ENCODE peak calls at places on chromosomes 3 and 15, in four cellular contexts. K is body of pancreas, R is A549, F is Peyer's patch. H is an unnamed sample. For H3K4me1, the result is how much of the 10 kb centered on the place peaks cover.

GRCh38 chr3:38536686-38537085 is 40.5 kb downstream of the EXOG start:
- DNase-seq in F (no peak), R (no peak), K (no peak), H (no peak)

GRCh38 chr15:62972814-62973213 is 69.7 kb upstream of the TPM1 start:
- DNase-seq in K (no peak), R (peak), F (no peak), H (no peak)

GRCh38 chr3:41045491-41045890 is 153.8 kb upstream of the CTNNB1 start:
- DNase-seq in K (no peak), R (no peak), F (no peak), H (no peak)

GRCh38 chr3:27426926-27427325 is 57.3 kb downstream of the SLC4A7 start:
- DNase-seq in K (no peak), R (no peak), F (no peak), H (no peak)

GRCh38 chr15:34039506-34040123 is 611 bp upstream of the AVEN start:
- DNase-seq in F (no peak), R (no peak), K (no peak), H (no peak)

GRCh38 chr3:167854846-167855245 is 119.3 kb downstream of the SERPINI1 start:
- DNase-seq in R (no peak), K (no peak), F (no peak), H (no peak)

GRCh38 chr3:150414989-150415388 is 6.9 kb downstream of the TSC22D2 start:
- DNase-seq in F (no peak), R (no peak), K (no peak), H (no peak)

GRCh38 chr3:87491843-87492242 is 215.5 kb upstream of the POU1F1 start:
- DNase-seq in F (no peak), R (no peak), K (no peak), H (no peak)

GRCh38 chr15:42081463-42081830 is 12.9 kb downstream of the PLA2G4D start:
- DNase-seq in K (no peak), F (no peak), R (no peak), H (peak)

GRCh38 chr3:129116482-129116946 is 5.1 kb downstream of the RAB43 start:
- DNase-seq in R (no peak), K (no peak), F (no peak), H (no peak)

GRCh38 chr15:52680041-52680391 is 828 bp upstream of the ATOSA start:
- DNase-seq in R (peak), K (no peak), F (no peak), H (no peak)

GRCh38 chr3:133540896-133541674 is 32.4 kb upstream of the CDV3 start:
- DNase-seq in K (no peak), F (peak), R (peak), H (no peak)

GRCh38 chr3:50008931-50009330 is 69.0 kb downstream of the RBM6 start:
- DNase-seq in K (no peak), F (no peak), R (peak), H (no peak)

GRCh38 chr3:24763421-24763820 is 268.8 kb upstream of the THRB start:
- DNase-seq in K (no peak), F (no peak), R (no peak), H (no peak)

GRCh38 chr3:195847061-195847950 is 35.6 kb upstream of the MUC4 start:
- DNase-seq in F (no peak), R (peak), K (no peak), H (no peak)

GRCh38 chr3:173109143-173109542 is 31.9 kb downstream of the SPATA16 start:
- DNase-seq in K (no peak), F (no peak), R (no peak), H (no peak)

GRCh38 chr15:65377105-65377975 is 462 bp downstream of the IGDCC3 start:
- DNase-seq in F (no peak), R (peak), K (no peak), H (no peak)

GRCh38 chr3:101643861-101644613 is 32.9 kb downstream of the ZBTB11 start:
- DNase-seq in F (no peak), K (no peak), R (peak), H (no peak)

GRCh38 chr15:55349282-55349681 is 30.3 kb downstream of the PIGB start:
- DNase-seq in K (no peak), R (no peak), F (no peak), H (no peak)

GRCh38 chr15:55168350-55168974 is 28.3 kb downstream of the RSL24D1 start:
- DNase-seq in R (peak), K (peak), F (peak), H (no peak)

GRCh38 chr3:110343945-110344344 is 727.7 kb upstream of the NECTIN3 start:
- DNase-seq in R (peak), F (no peak), K (no peak), H (no peak)

GRCh38 chr3:65830948-65831732 is 207.6 kb downstream of the MAGI1 start:
- DNase-seq in R (no peak), F (no peak), K (no peak), H (no peak)

GRCh38 chr3:163785693-163786092 is 1292.6 kb downstream of the SI start:
- DNase-seq in R (peak), K (no peak), F (no peak), H (no peak)

GRCh38 chr3:158094235-158094916 is 11.8 kb downstream of the SHOX2 start:
- DNase-seq in R (no peak), F (no peak), K (no peak), H (no peak)

GRCh38 chr3:1348547-1348946 is 255.7 kb downstream of the CNTN6 start:
- DNase-seq in R (no peak), K (no peak), F (no peak), H (no peak)

GRCh38 chr3:53485675-53486365 is 8.6 kb upstream of the CACNA1D start:
- DNase-seq in F (no peak), R (peak), K (no peak), H (no peak)

GRCh38 chr15:101169457-101170071 is 82.3 kb downstream of the CHSY1 start:
- DNase-seq in R (no peak), F (peak), K (no peak), H (no peak)

GRCh38 chr3:189369636-189370035 is 197.9 kb downstream of the TPRG1 start:
- DNase-seq in F (no peak), K (no peak), R (no peak), H (no peak)

GRCh38 chr3:108222813-108223307 is 636 bp upstream of the IFT57 start:
- DNase-seq in K (no peak), R (no peak), F (no peak), H (no peak)

GRCh38 chr15:87591042-87591441 is 665.5 kb downstream of the NTRK3 start:
- DNase-seq in R (no peak), K (no peak), F (no peak), H (no peak)

GRCh38 chr3:168094877-168095610 is 680 bp downstream of the GOLIM4 start:
- DNase-seq in K (peak), R (peak), F (peak), H (no peak)

GRCh38 chr3:182967218-182968204 is 12.8 kb downstream of the DCUN1D1 start:
- DNase-seq in K (no peak), F (no peak), R (no peak), H (no peak)

GRCh38 chr3:193852901-193853300 is 259.9 kb downstream of the OPA1 start:
- DNase-seq in K (no peak), F (no peak), R (no peak), H (no peak)

GRCh38 chr15:42575188-42576039 is at the start of gene STARD9:
- DNase-seq in K (peak), R (peak), F (peak), H (peak)

GRCh38 chr3:152021951-152022461 is 148.6 kb downstream of the SUCNR1 start:
- DNase-seq in K (no peak), F (no peak), R (peak), H (no peak)

GRCh38 chr15:90142216-90143175 is 40.2 kb upstream of the IDH2 start:
- DNase-seq in F (no peak), K (no peak), R (no peak), H (no peak)

GRCh38 chr15:40405501-40406381 is at the start of gene IVD:
- DNase-seq in K (peak), R (peak), F (peak), H (peak)
- TF ChIP-seq POLR2A in K (peak), R (peak), F (peak), H (peak)

DNA sequence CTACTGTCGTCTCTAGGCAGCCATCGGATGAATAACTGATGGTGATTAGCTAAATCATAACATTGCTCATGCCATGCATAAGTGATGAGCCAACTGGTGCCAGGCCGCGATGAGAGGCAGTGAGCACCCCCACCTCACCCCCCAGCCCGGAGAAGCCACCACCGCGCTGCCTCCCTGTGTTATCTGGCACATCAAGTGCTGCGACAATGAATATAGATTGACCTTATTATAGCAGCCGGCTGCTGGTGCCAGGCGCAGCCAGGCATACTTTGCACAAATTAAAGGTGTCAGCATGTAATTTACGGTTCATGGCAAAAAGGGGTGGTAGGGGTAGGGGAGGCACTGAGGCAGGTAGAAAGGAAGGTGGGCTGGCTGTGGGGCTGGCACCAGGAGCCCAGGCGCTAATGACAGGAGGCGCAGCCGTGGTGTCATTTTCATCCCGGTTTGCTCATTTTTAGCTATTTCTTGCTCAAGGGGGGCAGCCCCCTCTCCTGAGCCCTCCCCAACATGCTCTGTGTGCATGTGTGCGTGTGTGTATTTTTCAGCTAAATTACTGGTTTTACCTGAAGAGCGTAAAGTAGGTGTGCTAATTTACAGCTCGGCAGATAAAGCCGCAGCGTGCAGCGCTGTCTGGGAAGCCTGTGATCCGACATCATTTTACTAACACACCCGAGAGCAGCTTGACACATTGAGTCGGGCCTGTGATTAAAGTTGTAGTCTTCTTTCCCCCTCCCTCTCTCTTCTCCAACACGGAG is 212.1 kb downstream of the RPLP1 start:
- DNase-seq in R (no peak), K (no peak), F (no peak), H (no peak)
- H3K27ac ChIP-seq in R (no peak), K (no peak), F (no peak), H (no peak)

GRCh38 chr3:114205541-114205940 is 26.7 kb upstream of the DRD3 start:
- DNase-seq in R (no peak), F (no peak), K (no peak), H (no peak)
- H3K4me1 ChIP-seq in R (under half), F (under half), K (under half), H (under half)

GRCh38 chr3:48636149-48636548 is 888 bp upstream of the SLC26A6 start:
- DNase-seq in K (no peak), F (no peak), R (no peak), H (no peak)

GRCh38 chr3:48633256-48633655 is 2.0 kb downstream of the SLC26A6 start:
- DNase-seq in R (no peak), F (no peak), K (no peak), H (no peak)

GRCh38 chr3:48633743-48634142 is 1.5 kb downstream of the SLC26A6 start:
- DNase-seq in R (no peak), F (no peak), K (no peak), H (no peak)

GRCh38 chr3:48635222-48636021 is at the start of gene SLC26A6:
- DNase-seq in R (peak), F (peak), K (peak), H (peak)

DNA sequence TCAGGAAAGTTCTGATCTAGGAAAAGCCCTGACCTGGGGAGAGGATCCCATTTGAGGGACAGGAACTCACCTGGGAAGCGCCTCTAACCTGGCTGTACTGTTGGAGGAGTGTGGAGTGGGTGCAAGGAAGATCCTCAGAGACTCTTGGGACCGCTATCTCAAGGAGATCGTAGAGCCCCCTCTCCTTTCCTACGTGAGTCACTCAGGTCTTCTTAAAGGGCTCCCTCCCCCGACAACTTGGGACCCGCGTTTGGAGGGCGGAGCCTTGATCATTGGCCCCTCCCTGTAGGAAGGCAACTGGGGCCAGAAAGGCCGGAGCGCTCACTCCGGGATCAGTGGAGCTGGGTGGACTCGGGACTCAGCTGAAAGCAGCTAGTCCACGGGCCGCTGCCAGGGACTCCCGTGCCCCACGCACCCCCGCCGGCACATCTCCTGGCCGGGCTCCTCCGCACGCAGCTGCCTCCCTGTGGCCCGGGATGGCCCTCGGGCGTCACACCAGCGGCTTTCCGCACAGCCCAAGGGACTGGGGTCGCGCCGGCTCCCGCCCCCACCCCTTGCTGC is 520 bp downstream of the SLC26A6 start:
- DNase-seq in R (peak), K (peak), F (peak), H (no peak)
- TF ChIP-seq POLR2A in R (peak), K (no peak), F (no peak), H (no peak)

GRCh38 chr3:188176476-188176875 is 22.5 kb downstream of the LPP start:
- DNase-seq in K (no peak), R (no peak), F (no peak), H (no peak)
- H3K27ac ChIP-seq in K (no peak), R (no peak), F (no peak), H (no peak)

GRCh38 chr15:67085237-67085817 is 19.9 kb downstream of the SMAD3 start:
- DNase-seq in K (no peak), R (no peak), F (no peak), H (no peak)

GRCh38 chr15:67087507-67088172 is 22.2 kb downstream of the SMAD3 start:
- DNase-seq in R (no peak), F (no peak), K (no peak), H (no peak)

GRCh38 chr15:67085818-67086649 is 20.6 kb downstream of the SMAD3 start:
- DNase-seq in R (no peak), K (no peak), F (peak), H (no peak)

GRCh38 chr15:67084561-67084960 is 19.2 kb downstream of the SMAD3 start:
- DNase-seq in R (no peak), K (no peak), F (no peak), H (no peak)

GRCh38 chr15:67086650-67086941 is 21.2 kb downstream of the SMAD3 start:
- DNase-seq in R (no peak), F (no peak), K (no peak), H (no peak)
- H3K4me1 ChIP-seq in R (half or more), F (half or more), K (half or more), H (half or more)

DNA sequence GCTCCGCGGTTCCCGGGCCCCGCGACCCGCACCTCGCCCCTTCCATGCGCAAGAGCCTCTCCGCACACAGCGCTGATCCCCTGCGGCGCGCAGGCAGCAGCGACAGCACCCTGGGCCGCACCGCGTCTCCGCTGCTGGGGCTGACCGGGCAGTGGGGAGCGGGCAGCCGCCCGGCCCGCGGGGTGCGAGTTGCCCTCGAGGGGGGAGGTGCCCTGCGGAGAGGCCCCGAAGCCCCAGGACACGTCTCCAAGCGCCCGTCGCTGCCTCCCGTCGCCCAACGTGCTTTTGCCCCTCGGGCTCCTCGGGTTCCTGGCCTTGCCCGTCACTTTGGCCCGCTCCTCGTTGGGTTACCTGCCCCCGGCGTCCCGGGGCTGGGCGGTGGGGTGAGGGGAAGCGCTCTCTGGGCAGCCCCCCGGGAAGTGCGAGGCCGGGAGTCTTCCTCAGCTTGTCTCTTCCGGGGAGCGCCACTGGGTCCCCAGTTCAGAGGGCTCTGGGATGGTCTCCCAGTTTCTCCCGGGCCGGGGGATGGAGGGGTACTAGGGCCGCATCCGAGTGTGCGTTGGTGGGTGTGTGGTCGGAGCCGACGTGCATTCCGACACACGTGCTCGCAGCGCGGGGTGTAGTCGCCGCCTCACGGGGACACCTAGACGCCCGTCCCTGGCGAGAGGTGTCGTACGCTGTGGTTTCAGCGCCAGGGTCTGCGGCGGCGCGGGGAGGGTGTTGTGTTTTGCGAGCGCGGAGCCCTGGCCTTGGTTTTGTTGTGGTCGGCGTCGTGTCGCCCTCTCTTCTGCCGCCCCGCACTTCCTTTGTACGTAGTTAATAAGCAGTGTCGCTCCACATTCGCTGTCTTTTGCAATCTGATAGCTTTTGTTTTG is 1.9 kb downstream of the IGF1R start:
- DNase-seq in F (peak), K (peak), R (peak), H (no peak)
- TF ChIP-seq POLR2A in F (no peak), K (peak), R (no peak), H (peak)

GRCh38 chr15:25743160-25743908 is 119.8 kb downstream of the ATP10A start:
- DNase-seq in R (no peak), K (no peak), F (no peak), H (peak)
- H3K27ac ChIP-seq in R (no peak), K (no peak), F (no peak), H (no peak)

DNA sequence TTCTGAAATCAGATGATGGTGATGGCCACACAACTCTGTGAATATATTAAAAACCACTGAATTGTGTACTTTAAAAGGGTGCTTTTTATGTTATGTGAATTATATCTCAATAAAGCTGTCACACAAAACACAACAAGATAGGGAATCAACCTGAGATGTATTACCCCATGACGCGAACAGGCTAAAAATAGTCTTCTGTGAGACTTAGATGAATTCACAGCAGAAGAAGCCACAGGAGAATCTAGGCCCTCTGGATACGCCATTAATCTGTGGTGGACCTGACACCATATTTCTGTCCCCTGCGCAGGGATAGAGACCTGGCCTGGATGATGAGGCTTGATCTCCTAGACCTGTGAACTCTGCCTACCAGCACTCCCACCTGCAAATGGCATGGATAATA is 146.0 kb upstream of the HACD2 start:
- DNase-seq in K (no peak), F (no peak), R (no peak), H (no peak)
- H3K4me1 ChIP-seq in K (under half), F (under half), R (half or more), H (under half)